ENCODE peak calls at places on chromosomes 12 and 14, in five cellular contexts. One of them, this sample, is unnamed.

GRCh38 chr14:24911324-24912095 is 138.4 kb downstream of the STXBP6 start:
- DNase-seq in T follicular helper cell: no peak
- DNase-seq in cardiac muscle cell: peak; percentile 94
- DNase-seq in left ventricle myocardium inferior: no peak
- DNase-seq in GM12892: no peak
- DNase-seq in this sample: no peak

GRCh38 chr14:100155881-100156645 is 3.4 kb downstream of the DEGS2 start:
- DNase-seq in T follicular helper cell: no peak
- DNase-seq in cardiac muscle cell: no peak
- DNase-seq in left ventricle myocardium inferior: no peak
- DNase-seq in GM12892: no peak
- DNase-seq in this sample: no peak

GRCh38 chr12:33427071-33427470 is 12.5 kb downstream of the SYT10 start:
- DNase-seq in T follicular helper cell: no peak
- DNase-seq in cardiac muscle cell: no peak
- DNase-seq in left ventricle myocardium inferior: no peak
- DNase-seq in GM12892: no peak
- DNase-seq in this sample: peak; percentile 16

GRCh38 chr12:53967451-53968059 is 5.4 kb upstream of the HOXC11 start:
- DNase-seq in T follicular helper cell: no peak
- DNase-seq in cardiac muscle cell: no peak
- DNase-seq in left ventricle myocardium inferior: no peak
- DNase-seq in GM12892: no peak
- DNase-seq in this sample: no peak

GRCh38 chr12:4148418-4149056 is 125.0 kb upstream of the CCND2 start:
- DNase-seq in T follicular helper cell: no peak
- DNase-seq in cardiac muscle cell: no peak
- DNase-seq in left ventricle myocardium inferior: peak; percentile 55
- DNase-seq in GM12892: no peak
- DNase-seq in this sample: no peak

GRCh38 chr12:75766263-75767160 is 255.1 kb upstream of the KRR1 start:
- DNase-seq in T follicular helper cell: no peak
- DNase-seq in cardiac muscle cell: peak; percentile 33
- DNase-seq in left ventricle myocardium inferior: no peak
- DNase-seq in GM12892: no peak
- DNase-seq in this sample: no peak

GRCh38 chr12:128012110-128012509 is 254.9 kb upstream of the TMEM132C start:
- DNase-seq in T follicular helper cell: no peak
- DNase-seq in cardiac muscle cell: no peak
- DNase-seq in left ventricle myocardium inferior: no peak
- DNase-seq in GM12892: no peak
- DNase-seq in this sample: no peak

GRCh38 chr12:47903927-47904646 is 707 bp downstream of the VDR start:
- DNase-seq in T follicular helper cell: peak; percentile 38
- DNase-seq in cardiac muscle cell: peak; percentile 83
- DNase-seq in left ventricle myocardium inferior: peak; percentile 32
- DNase-seq in GM12892: no peak
- DNase-seq in this sample: no peak

GRCh38 chr12:108890208-108890607 is 10.3 kb downstream of the DAO start:
- DNase-seq in T follicular helper cell: no peak
- DNase-seq in cardiac muscle cell: peak; percentile 24
- DNase-seq in left ventricle myocardium inferior: no peak
- DNase-seq in GM12892: no peak
- DNase-seq in this sample: no peak

GRCh38 chr12:50537538-50537919 is 32.7 kb downstream of the DIP2B start:
- DNase-seq in T follicular helper cell: no peak
- DNase-seq in cardiac muscle cell: no peak
- DNase-seq in left ventricle myocardium inferior: no peak
- DNase-seq in GM12892: no peak
- DNase-seq in this sample: no peak

GRCh38 chr12:70459786-70460185 is 93.7 kb downstream of the KCNMB4 start:
- DNase-seq in T follicular helper cell: no peak
- DNase-seq in cardiac muscle cell: no peak
- DNase-seq in left ventricle myocardium inferior: no peak
- DNase-seq in GM12892: no peak
- DNase-seq in this sample: no peak

GRCh38 chr14:69715725-69716482 is 51.0 kb upstream of the SRSF5 start:
- DNase-seq in T follicular helper cell: no peak
- DNase-seq in cardiac muscle cell: peak; percentile 97
- DNase-seq in left ventricle myocardium inferior: peak; percentile 72
- DNase-seq in GM12892: no peak
- DNase-seq in this sample: no peak

GRCh38 chr12:107130830-107131760 is 37.7 kb upstream of the CRY1 start:
- DNase-seq in T follicular helper cell: no peak
- DNase-seq in cardiac muscle cell: no peak
- DNase-seq in left ventricle myocardium inferior: no peak
- DNase-seq in GM12892: no peak
- DNase-seq in this sample: no peak

GRCh38 chr14:88272390-88273019 is 50.6 kb downstream of the KCNK10 start:
- DNase-seq in T follicular helper cell: no peak
- DNase-seq in cardiac muscle cell: no peak
- DNase-seq in left ventricle myocardium inferior: no peak
- DNase-seq in GM12892: no peak
- DNase-seq in this sample: no peak

GRCh38 chr12:110352401-110352800 is 51.1 kb downstream of the ANAPC7 start:
- DNase-seq in T follicular helper cell: no peak
- DNase-seq in cardiac muscle cell: no peak
- DNase-seq in left ventricle myocardium inferior: no peak
- DNase-seq in GM12892: no peak
- DNase-seq in this sample: no peak

GRCh38 chr12:1297206-1297605 is 297.2 kb downstream of the FBXL14 start:
- DNase-seq in T follicular helper cell: no peak
- DNase-seq in cardiac muscle cell: no peak
- DNase-seq in left ventricle myocardium inferior: no peak
- DNase-seq in GM12892: no peak
- DNase-seq in this sample: no peak

GRCh38 chr12:8018666-8019581 is 13.6 kb upstream of the FOXJ2 start:
- DNase-seq in T follicular helper cell: no peak
- DNase-seq in cardiac muscle cell: peak; percentile 22
- DNase-seq in left ventricle myocardium inferior: no peak
- DNase-seq in GM12892: peak; percentile 25
- DNase-seq in this sample: peak; percentile 94

GRCh38 chr14:36656769-36657408 is 4.8 kb upstream of the PAX9 start:
- DNase-seq in T follicular helper cell: no peak
- DNase-seq in cardiac muscle cell: no peak
- DNase-seq in left ventricle myocardium inferior: no peak
- DNase-seq in GM12892: no peak
- DNase-seq in this sample: no peak

GRCh38 chr12:110039085-110039807 is 9.1 kb downstream of the C12orf76 start:
- DNase-seq in T follicular helper cell: no peak
- DNase-seq in cardiac muscle cell: peak; percentile 85
- DNase-seq in left ventricle myocardium inferior: no peak
- DNase-seq in GM12892: no peak
- DNase-seq in this sample: peak; percentile 18

GRCh38 chr14:82438416-82438815 is 904.8 kb upstream of the SEL1L start:
- DNase-seq in T follicular helper cell: no peak
- DNase-seq in cardiac muscle cell: no peak
- DNase-seq in left ventricle myocardium inferior: no peak
- DNase-seq in GM12892: no peak
- DNase-seq in this sample: no peak

GRCh38 chr14:87014854-87015253 is 978.1 kb downstream of the GALC start:
- DNase-seq in T follicular helper cell: no peak
- DNase-seq in cardiac muscle cell: no peak
- DNase-seq in left ventricle myocardium inferior: no peak
- DNase-seq in GM12892: no peak
- DNase-seq in this sample: no peak

GRCh38 chr14:99737451-99737951 is 53.4 kb downstream of the CYP46A1 start:
- DNase-seq in T follicular helper cell: no peak
- DNase-seq in cardiac muscle cell: no peak
- DNase-seq in left ventricle myocardium inferior: peak; percentile 68
- DNase-seq in GM12892: no peak
- DNase-seq in this sample: no peak

GRCh38 chr12:44377443-44378160 is 498.5 kb downstream of the NELL2 start:
- DNase-seq in T follicular helper cell: no peak
- DNase-seq in cardiac muscle cell: no peak
- DNase-seq in left ventricle myocardium inferior: no peak
- DNase-seq in GM12892: no peak
- DNase-seq in this sample: no peak

GRCh38 chr12:8081228-8081920 is 700 bp upstream of the NECAP1 start:
- DNase-seq in T follicular helper cell: no peak
- DNase-seq in cardiac muscle cell: no peak
- DNase-seq in left ventricle myocardium inferior: no peak
- DNase-seq in GM12892: no peak
- DNase-seq in this sample: no peak

GRCh38 chr12:132557969-132558856 is 52.2 kb downstream of the LRCOL1 start:
- DNase-seq in T follicular helper cell: no peak
- DNase-seq in cardiac muscle cell: no peak
- DNase-seq in left ventricle myocardium inferior: no peak
- DNase-seq in GM12892: no peak
- DNase-seq in this sample: peak; percentile 58

GRCh38 chr12:3712209-3712992 is 40.5 kb downstream of the CRACR2A start:
- DNase-seq in T follicular helper cell: no peak
- DNase-seq in cardiac muscle cell: no peak
- DNase-seq in left ventricle myocardium inferior: no peak
- DNase-seq in GM12892: no peak
- DNase-seq in this sample: no peak

GRCh38 chr14:20327005-20327869 is 5.8 kb downstream of the CCNB1IP1 start:
- DNase-seq in T follicular helper cell: no peak
- DNase-seq in cardiac muscle cell: peak; percentile 77
- DNase-seq in left ventricle myocardium inferior: no peak
- DNase-seq in GM12892: no peak
- DNase-seq in this sample: no peak

GRCh38 chr12:62519043-62519442 is 52.4 kb downstream of the MON2 start:
- DNase-seq in T follicular helper cell: no peak
- DNase-seq in cardiac muscle cell: no peak
- DNase-seq in left ventricle myocardium inferior: peak; percentile 54
- DNase-seq in GM12892: no peak
- DNase-seq in this sample: no peak

GRCh38 chr14:100282766-100283419 is 23.4 kb downstream of the SLC25A29 start:
- DNase-seq in T follicular helper cell: no peak
- DNase-seq in cardiac muscle cell: no peak
- DNase-seq in left ventricle myocardium inferior: no peak
- DNase-seq in GM12892: no peak
- DNase-seq in this sample: no peak

GRCh38 chr12:105935106-105935505 is 203.6 kb downstream of the NUAK1 start:
- DNase-seq in T follicular helper cell: no peak
- DNase-seq in cardiac muscle cell: peak; percentile 54
- DNase-seq in left ventricle myocardium inferior: no peak
- DNase-seq in GM12892: no peak
- DNase-seq in this sample: no peak

GRCh38 chr14:49623941-49624806 is 3.6 kb downstream of the MGAT2 start:
- DNase-seq in T follicular helper cell: no peak
- DNase-seq in cardiac muscle cell: no peak
- DNase-seq in left ventricle myocardium inferior: no peak
- DNase-seq in GM12892: no peak
- DNase-seq in this sample: no peak

GRCh38 chr14:75361751-75362433 is 65.9 kb upstream of the JDP2 start:
- DNase-seq in T follicular helper cell: no peak
- DNase-seq in cardiac muscle cell: peak; percentile 31
- DNase-seq in left ventricle myocardium inferior: peak; percentile 18
- DNase-seq in GM12892: no peak
- DNase-seq in this sample: no peak

GRCh38 chr12:70724444-70724843 is 87.2 kb upstream of the PTPRB start:
- DNase-seq in T follicular helper cell: no peak
- DNase-seq in cardiac muscle cell: peak; percentile 27
- DNase-seq in left ventricle myocardium inferior: no peak
- DNase-seq in GM12892: no peak
- DNase-seq in this sample: no peak

GRCh38 chr12:131076277-131076676 is 122.6 kb downstream of the ADGRD1 start:
- DNase-seq in T follicular helper cell: no peak
- DNase-seq in cardiac muscle cell: no peak
- DNase-seq in left ventricle myocardium inferior: no peak
- DNase-seq in GM12892: no peak
- DNase-seq in this sample: no peak